ENCODE peak calls at places on chromosomes 4 and X, in eight cellular contexts. N is NCI-H460, Z is activated T-helper 1 cell treated with Interleukin-2 at 50 U/mL for 16 hours, G is choroid plexus epithelial cell, C is cardiac muscle cell, Y is NCI-H774, K is neural crest cell, W is stromal cell of bone marrow. T is an unnamed sample.

GRCh38 chrX:148609766-148610698 is 109.6 kb downstream of the AFF2 start:
- DNase-seq in N (no peak), Z (no peak), G (no peak), C (peak), Y (no peak), K (no peak), W (no peak), T (peak)

GRCh38 chrX:81202989-81203388 is 1.1 kb downstream of the SH3BGRL start:
- DNase-seq in N (no peak), Z (no peak), G (peak), C (no peak), Y (no peak), K (no peak), W (no peak), T (no peak)

GRCh38 chrX:10014462-10015373 is 47.6 kb downstream of the CLDN34 start:
- DNase-seq in N (peak), Z (peak), G (peak), C (peak), Y (peak), K (peak), W (peak), T (peak)

GRCh38 chrX:122552291-122552800 is 631.7 kb upstream of the GRIA3 start:
- DNase-seq in N (no peak), Z (no peak), G (no peak), C (no peak), Y (no peak), K (no peak), W (no peak), T (no peak)

GRCh38 chr4:87442889-87443288 is 20.5 kb downstream of the NUDT9 start:
- DNase-seq in N (no peak), Z (no peak), G (peak), C (no peak), Y (no peak), K (no peak), W (no peak), T (no peak)

GRCh38 chr4:96713271-96713670 is 873.4 kb downstream of the PDHA2 start:
- DNase-seq in N (no peak), Z (no peak), G (peak), C (peak), Y (no peak), K (no peak), W (no peak), T (no peak)

GRCh38 chr4:165493359-165493758 is 114.6 kb downstream of the CPE start:
- DNase-seq in N (peak), Z (peak), G (peak), C (peak), Y (no peak), K (peak), W (peak), T (peak)

GRCh38 chr4:64857815-64858214 is 448.6 kb upstream of the TECRL start:
- DNase-seq in N (no peak), Z (no peak), G (no peak), C (no peak), Y (no peak), K (no peak), W (no peak), T (no peak)

GRCh38 chr4:52641853-52642563 is 17.1 kb downstream of the USP46 start:
- DNase-seq in N (no peak), Z (no peak), G (peak), C (no peak), Y (no peak), K (no peak), W (no peak), T (no peak)

GRCh38 chr4:154164931-154165839 is 326.4 kb downstream of the DCHS2 start:
- DNase-seq in N (no peak), Z (no peak), G (peak), C (peak), Y (no peak), K (no peak), W (peak), T (peak)

GRCh38 chr4:74364649-74365491 is at the start of gene EREG:
- DNase-seq in N (no peak), Z (no peak), G (peak), C (peak), Y (no peak), K (peak), W (peak), T (peak)

GRCh38 chr4:37981844-37982720 is 21.9 kb downstream of the PTTG2 start:
- DNase-seq in N (no peak), Z (no peak), G (peak), C (peak), Y (no peak), K (no peak), W (no peak), T (peak)

GRCh38 chr4:128220286-128221235 is 67.1 kb downstream of the PGRMC2 start:
- DNase-seq in N (peak), Z (no peak), G (peak), C (peak), Y (no peak), K (no peak), W (peak), T (no peak)

GRCh38 chr4:165927815-165928214 is 54.8 kb downstream of the TLL1 start:
- DNase-seq in N (no peak), Z (no peak), G (no peak), C (no peak), Y (no peak), K (no peak), W (no peak), T (no peak)

GRCh38 chrX:1466971-1467561 is 14.4 kb upstream of the ASMTL start:
- DNase-seq in N (no peak), Z (no peak), G (no peak), C (no peak), Y (no peak), K (no peak), W (no peak), T (no peak)

GRCh38 chr4:177271091-177271490 is 38.6 kb upstream of the NEIL3 start:
- DNase-seq in N (no peak), Z (no peak), G (no peak), C (peak), Y (no peak), K (no peak), W (no peak), T (no peak)

GRCh38 chr4:77154074-77154473 is 2.9 kb upstream of the CCNG2 start:
- DNase-seq in N (no peak), Z (no peak), G (no peak), C (no peak), Y (no peak), K (no peak), W (no peak), T (no peak)